ENCODE peak calls at places on chromosomes 12 and 14, in nine cellular contexts. One of them, this sample, is unnamed.

GRCh38 chr12:103441437-103442186 is 54.2 kb downstream of the C12orf42 start:
- DNase-seq in mesendoderm: no peak
- DNase-seq in GM23248: no peak
- DNase-seq in endothelial cell of umbilical vein: no peak
- DNase-seq in neuronal stem cell: no peak
- DNase-seq in colonic mucosa: peak; percentile 18
- DNase-seq in endodermal cell: no peak
- DNase-seq in fibroblast of lung: no peak
- DNase-seq in IMR-90: no peak
- DNase-seq in this sample: no peak

GRCh38 chr12:48004039-48004940 is at the start of gene COL2A1:
- DNase-seq in endothelial cell of umbilical vein: peak; percentile 27
- DNase-seq in IMR-90: peak; percentile 12
- DNase-seq in GM23248: peak; percentile 60
- DNase-seq in fibroblast of lung: no peak
- DNase-seq in mesendoderm: peak; percentile 71
- DNase-seq in endodermal cell: peak; percentile 95
- DNase-seq in neuronal stem cell: peak; percentile 96
- DNase-seq in colonic mucosa: no peak
- DNase-seq in this sample: no peak

GRCh38 chr12:43112101-43112661 is 439.8 kb downstream of the ADAMTS20 start:
- DNase-seq in endodermal cell: no peak
- DNase-seq in GM23248: no peak
- DNase-seq in fibroblast of lung: peak; percentile 86
- DNase-seq in IMR-90: no peak
- DNase-seq in neuronal stem cell: no peak
- DNase-seq in endothelial cell of umbilical vein: no peak
- DNase-seq in mesendoderm: no peak
- DNase-seq in colonic mucosa: no peak
- DNase-seq in this sample: peak; percentile 86

GRCh38 chr12:82866227-82866803 is 179.6 kb downstream of the TMTC2 start:
- DNase-seq in mesendoderm: no peak
- DNase-seq in IMR-90: no peak
- DNase-seq in endothelial cell of umbilical vein: no peak
- DNase-seq in colonic mucosa: no peak
- DNase-seq in fibroblast of lung: no peak
- DNase-seq in GM23248: no peak
- DNase-seq in endodermal cell: no peak
- DNase-seq in neuronal stem cell: no peak
- DNase-seq in this sample: no peak

GRCh38 chr12:15563683-15564082 is 225.5 kb downstream of the EPS8 start:
- DNase-seq in neuronal stem cell: no peak
- DNase-seq in endothelial cell of umbilical vein: peak; percentile 49
- DNase-seq in endodermal cell: no peak
- DNase-seq in IMR-90: peak; percentile 68
- DNase-seq in mesendoderm: no peak
- DNase-seq in colonic mucosa: peak; percentile 46
- DNase-seq in fibroblast of lung: peak; percentile 68
- DNase-seq in GM23248: peak; percentile 87
- DNase-seq in this sample: peak; percentile 54

GRCh38 chr12:47808574-47809380 is 10.9 kb downstream of the HDAC7 start:
- DNase-seq in fibroblast of lung: no peak
- DNase-seq in IMR-90: peak; percentile 44
- DNase-seq in colonic mucosa: no peak
- DNase-seq in GM23248: peak; percentile 80
- DNase-seq in mesendoderm: peak; percentile 49
- DNase-seq in neuronal stem cell: no peak
- DNase-seq in endodermal cell: peak; percentile 75
- DNase-seq in endothelial cell of umbilical vein: peak; percentile 60
- DNase-seq in this sample: no peak

GRCh38 chr12:41967668-41968649 is 176.7 kb downstream of the GXYLT1 start:
- DNase-seq in colonic mucosa: no peak
- DNase-seq in mesendoderm: peak; percentile 85
- DNase-seq in fibroblast of lung: peak; percentile 88
- DNase-seq in IMR-90: no peak
- DNase-seq in endodermal cell: peak; percentile 95
- DNase-seq in GM23248: no peak
- DNase-seq in neuronal stem cell: peak; percentile 87
- DNase-seq in endothelial cell of umbilical vein: peak; percentile 17
- DNase-seq in this sample: peak; percentile 86

GRCh38 chr14:83473416-83473815 is 1939.8 kb upstream of the SEL1L start:
- DNase-seq in mesendoderm: no peak
- DNase-seq in colonic mucosa: no peak
- DNase-seq in IMR-90: peak; percentile 36
- DNase-seq in neuronal stem cell: no peak
- DNase-seq in endothelial cell of umbilical vein: no peak
- DNase-seq in GM23248: peak; percentile 18
- DNase-seq in endodermal cell: no peak
- DNase-seq in fibroblast of lung: peak; percentile 3
- DNase-seq in this sample: no peak

GRCh38 chr12:52865090-52865944 is 16.5 kb upstream of the KRT78 start:
- DNase-seq in GM23248: peak; percentile 80
- DNase-seq in neuronal stem cell: peak; percentile 78
- DNase-seq in endodermal cell: peak; percentile 98
- DNase-seq in mesendoderm: peak; percentile 89
- DNase-seq in colonic mucosa: peak; percentile 79
- DNase-seq in IMR-90: peak; percentile 60
- DNase-seq in endothelial cell of umbilical vein: peak; percentile 75
- DNase-seq in fibroblast of lung: peak; percentile 59
- DNase-seq in this sample: peak; percentile 39

GRCh38 chr14:104754213-104754851 is 1.4 kb downstream of the SIVA1 start:
- DNase-seq in endodermal cell: no peak
- DNase-seq in mesendoderm: no peak
- DNase-seq in GM23248: no peak
- DNase-seq in IMR-90: no peak
- DNase-seq in neuronal stem cell: no peak
- DNase-seq in fibroblast of lung: no peak
- DNase-seq in colonic mucosa: no peak
- DNase-seq in endothelial cell of umbilical vein: no peak
- DNase-seq in this sample: no peak
- H3K9ac ChIP-seq in endodermal cell: peak overlapping the region; percentile 93
- H3K9ac ChIP-seq in mesendoderm: peak overlapping the region; percentile 95
- H3K9ac ChIP-seq in GM23248: peak overlapping the region; percentile 97
- H3K9ac ChIP-seq in IMR-90: peak overlapping the region; percentile 87
- H3K9ac ChIP-seq in neuronal stem cell: no peak overlapping the region
- H3K9ac ChIP-seq in fibroblast of lung: no peak overlapping the region
- H3K9ac ChIP-seq in colonic mucosa: peak overlapping the region; percentile 94
- H3K9ac ChIP-seq in endothelial cell of umbilical vein: peak overlapping the region; percentile 73
- H3K9ac ChIP-seq in this sample: peak overlapping the region; percentile 90

GRCh38 chr14:76666746-76667145 is 94.5 kb upstream of the VASH1 start:
- DNase-seq in neuronal stem cell: peak; percentile 48
- DNase-seq in endodermal cell: peak; percentile 58
- DNase-seq in endothelial cell of umbilical vein: no peak
- DNase-seq in colonic mucosa: no peak
- DNase-seq in mesendoderm: peak; percentile 76
- DNase-seq in IMR-90: no peak
- DNase-seq in GM23248: no peak
- DNase-seq in fibroblast of lung: no peak
- DNase-seq in this sample: no peak
- H3K27ac ChIP-seq in neuronal stem cell: peak overlapping the region; percentile 83
- H3K27ac ChIP-seq in endodermal cell: no peak overlapping the region
- H3K27ac ChIP-seq in endothelial cell of umbilical vein: no peak overlapping the region
- H3K27ac ChIP-seq in colonic mucosa: no peak overlapping the region
- H3K27ac ChIP-seq in mesendoderm: no peak overlapping the region
- H3K27ac ChIP-seq in IMR-90: no peak overlapping the region
- H3K27ac ChIP-seq in GM23248: no peak overlapping the region
- H3K27ac ChIP-seq in fibroblast of lung: no peak overlapping the region
- H3K27ac ChIP-seq in this sample: no peak overlapping the region

GRCh38 chr12:113014565-113014964 is 36.2 kb downstream of the OAS2 start:
- DNase-seq in endodermal cell: no peak
- DNase-seq in neuronal stem cell: no peak
- DNase-seq in mesendoderm: no peak
- DNase-seq in IMR-90: no peak
- DNase-seq in GM23248: no peak
- DNase-seq in endothelial cell of umbilical vein: no peak
- DNase-seq in fibroblast of lung: no peak
- DNase-seq in colonic mucosa: no peak
- DNase-seq in this sample: no peak
- H3K9ac ChIP-seq in endodermal cell: no peak overlapping the region
- H3K9ac ChIP-seq in neuronal stem cell: no peak overlapping the region
- H3K9ac ChIP-seq in mesendoderm: no peak overlapping the region
- H3K9ac ChIP-seq in IMR-90: no peak overlapping the region
- H3K9ac ChIP-seq in GM23248: no peak overlapping the region
- H3K9ac ChIP-seq in endothelial cell of umbilical vein: no peak overlapping the region
- H3K9ac ChIP-seq in fibroblast of lung: no peak overlapping the region
- H3K9ac ChIP-seq in colonic mucosa: no peak overlapping the region
- H3K9ac ChIP-seq in this sample: no peak overlapping the region

GRCh38 chr12:104727866-104728449 is 230.1 kb downstream of the SLC41A2 start:
- DNase-seq in neuronal stem cell: no peak
- DNase-seq in endothelial cell of umbilical vein: peak; percentile 15
- DNase-seq in colonic mucosa: no peak
- DNase-seq in mesendoderm: no peak
- DNase-seq in GM23248: no peak
- DNase-seq in endodermal cell: no peak
- DNase-seq in IMR-90: no peak
- DNase-seq in fibroblast of lung: no peak
- DNase-seq in this sample: no peak
- H3K27ac ChIP-seq in neuronal stem cell: peak overlapping the region; percentile 19
- H3K27ac ChIP-seq in endothelial cell of umbilical vein: no peak overlapping the region
- H3K27ac ChIP-seq in colonic mucosa: no peak overlapping the region
- H3K27ac ChIP-seq in mesendoderm: no peak overlapping the region
- H3K27ac ChIP-seq in GM23248: no peak overlapping the region
- H3K27ac ChIP-seq in endodermal cell: no peak overlapping the region
- H3K27ac ChIP-seq in IMR-90: no peak overlapping the region
- H3K27ac ChIP-seq in fibroblast of lung: no peak overlapping the region
- H3K27ac ChIP-seq in this sample: no peak overlapping the region